ENCODE peak calls at places on chromosome 19, in ten cellular contexts. One of them, this sample, is unnamed.

GRCh38 chr19:39816287-39817048 is 17.5 kb downstream of the DYRK1B start:
- DNase-seq in activated CD8-positive, alpha-beta memory T cell treated with anti-CD3 and anti-CD28 coated beads for 24 hours: no peak
- DNase-seq in epithelial cell of esophagus: no peak
- DNase-seq in stimulated activated CD4-positive, alpha-beta T cell treated with anti-CD3 and anti-CD28 coated beads, Interleukin-1b, Interleukin-23, amount 100 ng/mL, for 24 hours: no peak
- DNase-seq in activated CD8-positive, alpha-beta T cell treated with anti-CD3 and anti-CD28 coated beads for 36 hours: no peak
- DNase-seq in T-helper 17 cell: no peak
- DNase-seq in activated effector memory CD4-positive, alpha-beta T cell treated with Interleukin-2 at 50 U/mL for 16 hours: no peak
- DNase-seq in glutamatergic neuron: no peak
- DNase-seq in myocyte: no peak
- DNase-seq in T-helper 2 cell: no peak
- DNase-seq in this sample: no peak

GRCh38 chr19:56639217-56639616 is 3.7 kb upstream of the SMIM17 start:
- DNase-seq in stimulated activated CD4-positive, alpha-beta T cell treated with anti-CD3 and anti-CD28 coated beads, Interleukin-1b, Interleukin-23, amount 100 ng/mL, for 24 hours: no peak
- DNase-seq in T-helper 17 cell: no peak
- DNase-seq in glutamatergic neuron: no peak
- DNase-seq in activated CD8-positive, alpha-beta memory T cell treated with anti-CD3 and anti-CD28 coated beads for 24 hours: no peak
- DNase-seq in epithelial cell of esophagus: peak
- DNase-seq in activated CD8-positive, alpha-beta T cell treated with anti-CD3 and anti-CD28 coated beads for 36 hours: no peak
- DNase-seq in T-helper 2 cell: no peak
- DNase-seq in activated effector memory CD4-positive, alpha-beta T cell treated with Interleukin-2 at 50 U/mL for 16 hours: no peak
- DNase-seq in myocyte: peak
- DNase-seq in this sample: no peak

GRCh38 chr19:29626386-29626785 is 20.3 kb downstream of the POP4 start:
- DNase-seq in T-helper 17 cell: no peak
- DNase-seq in stimulated activated CD4-positive, alpha-beta T cell treated with anti-CD3 and anti-CD28 coated beads, Interleukin-1b, Interleukin-23, amount 100 ng/mL, for 24 hours: no peak
- DNase-seq in activated CD8-positive, alpha-beta memory T cell treated with anti-CD3 and anti-CD28 coated beads for 24 hours: no peak
- DNase-seq in activated CD8-positive, alpha-beta T cell treated with anti-CD3 and anti-CD28 coated beads for 36 hours: no peak
- DNase-seq in epithelial cell of esophagus: no peak
- DNase-seq in glutamatergic neuron: no peak
- DNase-seq in activated effector memory CD4-positive, alpha-beta T cell treated with Interleukin-2 at 50 U/mL for 16 hours: no peak
- DNase-seq in myocyte: no peak
- DNase-seq in T-helper 2 cell: no peak
- DNase-seq in this sample: no peak

GRCh38 chr19:18650468-18651001 is 13.7 kb downstream of the KLHL26 start:
- DNase-seq in activated CD8-positive, alpha-beta memory T cell treated with anti-CD3 and anti-CD28 coated beads for 24 hours: no peak
- DNase-seq in myocyte: peak
- DNase-seq in glutamatergic neuron: no peak
- DNase-seq in T-helper 2 cell: no peak
- DNase-seq in activated CD8-positive, alpha-beta T cell treated with anti-CD3 and anti-CD28 coated beads for 36 hours: no peak
- DNase-seq in activated effector memory CD4-positive, alpha-beta T cell treated with Interleukin-2 at 50 U/mL for 16 hours: no peak
- DNase-seq in T-helper 17 cell: no peak
- DNase-seq in epithelial cell of esophagus: no peak
- DNase-seq in stimulated activated CD4-positive, alpha-beta T cell treated with anti-CD3 and anti-CD28 coated beads, Interleukin-1b, Interleukin-23, amount 100 ng/mL, for 24 hours: no peak
- DNase-seq in this sample: peak

GRCh38 chr19:2113436-2114211 is 16.9 kb downstream of the IZUMO4 start:
- DNase-seq in T-helper 17 cell: no peak
- DNase-seq in stimulated activated CD4-positive, alpha-beta T cell treated with anti-CD3 and anti-CD28 coated beads, Interleukin-1b, Interleukin-23, amount 100 ng/mL, for 24 hours: no peak
- DNase-seq in myocyte: peak
- DNase-seq in glutamatergic neuron: no peak
- DNase-seq in epithelial cell of esophagus: peak
- DNase-seq in activated CD8-positive, alpha-beta memory T cell treated with anti-CD3 and anti-CD28 coated beads for 24 hours: no peak
- DNase-seq in T-helper 2 cell: no peak
- DNase-seq in activated CD8-positive, alpha-beta T cell treated with anti-CD3 and anti-CD28 coated beads for 36 hours: no peak
- DNase-seq in activated effector memory CD4-positive, alpha-beta T cell treated with Interleukin-2 at 50 U/mL for 16 hours: no peak
- DNase-seq in this sample: no peak

GRCh38 chr19:38070573-38070972 is 153.4 kb downstream of the DPF1 start:
- DNase-seq in activated effector memory CD4-positive, alpha-beta T cell treated with Interleukin-2 at 50 U/mL for 16 hours: no peak
- DNase-seq in activated CD8-positive, alpha-beta T cell treated with anti-CD3 and anti-CD28 coated beads for 36 hours: no peak
- DNase-seq in T-helper 17 cell: no peak
- DNase-seq in epithelial cell of esophagus: peak
- DNase-seq in glutamatergic neuron: no peak
- DNase-seq in activated CD8-positive, alpha-beta memory T cell treated with anti-CD3 and anti-CD28 coated beads for 24 hours: no peak
- DNase-seq in T-helper 2 cell: no peak
- DNase-seq in stimulated activated CD4-positive, alpha-beta T cell treated with anti-CD3 and anti-CD28 coated beads, Interleukin-1b, Interleukin-23, amount 100 ng/mL, for 24 hours: no peak
- DNase-seq in myocyte: no peak
- DNase-seq in this sample: no peak

GRCh38 chr19:45472557-45473365 is 5.0 kb downstream of the FOSB start:
- DNase-seq in T-helper 17 cell: no peak
- DNase-seq in glutamatergic neuron: no peak
- DNase-seq in T-helper 2 cell: no peak
- DNase-seq in myocyte: no peak
- DNase-seq in stimulated activated CD4-positive, alpha-beta T cell treated with anti-CD3 and anti-CD28 coated beads, Interleukin-1b, Interleukin-23, amount 100 ng/mL, for 24 hours: no peak
- DNase-seq in activated CD8-positive, alpha-beta memory T cell treated with anti-CD3 and anti-CD28 coated beads for 24 hours: no peak
- DNase-seq in epithelial cell of esophagus: no peak
- DNase-seq in activated effector memory CD4-positive, alpha-beta T cell treated with Interleukin-2 at 50 U/mL for 16 hours: no peak
- DNase-seq in activated CD8-positive, alpha-beta T cell treated with anti-CD3 and anti-CD28 coated beads for 36 hours: no peak
- DNase-seq in this sample: no peak

GRCh38 chr19:57537953-57538547 is 10.9 kb downstream of the ZNF549 start:
- DNase-seq in T-helper 17 cell: no peak
- DNase-seq in activated effector memory CD4-positive, alpha-beta T cell treated with Interleukin-2 at 50 U/mL for 16 hours: no peak
- DNase-seq in T-helper 2 cell: no peak
- DNase-seq in myocyte: no peak
- DNase-seq in stimulated activated CD4-positive, alpha-beta T cell treated with anti-CD3 and anti-CD28 coated beads, Interleukin-1b, Interleukin-23, amount 100 ng/mL, for 24 hours: no peak
- DNase-seq in activated CD8-positive, alpha-beta T cell treated with anti-CD3 and anti-CD28 coated beads for 36 hours: no peak
- DNase-seq in epithelial cell of esophagus: no peak
- DNase-seq in activated CD8-positive, alpha-beta memory T cell treated with anti-CD3 and anti-CD28 coated beads for 24 hours: no peak
- DNase-seq in glutamatergic neuron: no peak
- DNase-seq in this sample: no peak

GRCh38 chr19:18817574-18817973 is 14.2 kb upstream of the UPF1 start:
- DNase-seq in T-helper 17 cell: no peak
- DNase-seq in activated CD8-positive, alpha-beta memory T cell treated with anti-CD3 and anti-CD28 coated beads for 24 hours: no peak
- DNase-seq in epithelial cell of esophagus: no peak
- DNase-seq in activated CD8-positive, alpha-beta T cell treated with anti-CD3 and anti-CD28 coated beads for 36 hours: no peak
- DNase-seq in glutamatergic neuron: no peak
- DNase-seq in myocyte: no peak
- DNase-seq in T-helper 2 cell: no peak
- DNase-seq in stimulated activated CD4-positive, alpha-beta T cell treated with anti-CD3 and anti-CD28 coated beads, Interleukin-1b, Interleukin-23, amount 100 ng/mL, for 24 hours: no peak
- DNase-seq in activated effector memory CD4-positive, alpha-beta T cell treated with Interleukin-2 at 50 U/mL for 16 hours: no peak
- DNase-seq in this sample: no peak

GRCh38 chr19:39261704-39262103 is 6.5 kb upstream of the IFNL2 start:
- DNase-seq in glutamatergic neuron: no peak
- DNase-seq in activated effector memory CD4-positive, alpha-beta T cell treated with Interleukin-2 at 50 U/mL for 16 hours: no peak
- DNase-seq in activated CD8-positive, alpha-beta T cell treated with anti-CD3 and anti-CD28 coated beads for 36 hours: no peak
- DNase-seq in stimulated activated CD4-positive, alpha-beta T cell treated with anti-CD3 and anti-CD28 coated beads, Interleukin-1b, Interleukin-23, amount 100 ng/mL, for 24 hours: no peak
- DNase-seq in T-helper 17 cell: no peak
- DNase-seq in epithelial cell of esophagus: no peak
- DNase-seq in myocyte: no peak
- DNase-seq in activated CD8-positive, alpha-beta memory T cell treated with anti-CD3 and anti-CD28 coated beads for 24 hours: no peak
- DNase-seq in T-helper 2 cell: no peak
- DNase-seq in this sample: no peak

GRCh38 chr19:1529430-1529816 is 5.5 kb downstream of the PLK5 start:
- DNase-seq in activated CD8-positive, alpha-beta T cell treated with anti-CD3 and anti-CD28 coated beads for 36 hours: no peak
- DNase-seq in glutamatergic neuron: no peak
- DNase-seq in stimulated activated CD4-positive, alpha-beta T cell treated with anti-CD3 and anti-CD28 coated beads, Interleukin-1b, Interleukin-23, amount 100 ng/mL, for 24 hours: no peak
- DNase-seq in epithelial cell of esophagus: no peak
- DNase-seq in myocyte: no peak
- DNase-seq in activated CD8-positive, alpha-beta memory T cell treated with anti-CD3 and anti-CD28 coated beads for 24 hours: no peak
- DNase-seq in T-helper 2 cell: no peak
- DNase-seq in T-helper 17 cell: no peak
- DNase-seq in activated effector memory CD4-positive, alpha-beta T cell treated with Interleukin-2 at 50 U/mL for 16 hours: no peak
- DNase-seq in this sample: no peak

GRCh38 chr19:17847538-17848366 is at the start of gene JAK3:
- DNase-seq in T-helper 17 cell: peak
- DNase-seq in epithelial cell of esophagus: peak
- DNase-seq in activated CD8-positive, alpha-beta T cell treated with anti-CD3 and anti-CD28 coated beads for 36 hours: peak
- DNase-seq in activated CD8-positive, alpha-beta memory T cell treated with anti-CD3 and anti-CD28 coated beads for 24 hours: peak
- DNase-seq in activated effector memory CD4-positive, alpha-beta T cell treated with Interleukin-2 at 50 U/mL for 16 hours: peak
- DNase-seq in myocyte: no peak
- DNase-seq in T-helper 2 cell: peak
- DNase-seq in glutamatergic neuron: peak
- DNase-seq in stimulated activated CD4-positive, alpha-beta T cell treated with anti-CD3 and anti-CD28 coated beads, Interleukin-1b, Interleukin-23, amount 100 ng/mL, for 24 hours: peak
- DNase-seq in this sample: peak

GRCh38 chr19:18290250-18291018 is 9.0 kb upstream of the JUND start:
- DNase-seq in T-helper 2 cell: peak
- DNase-seq in activated effector memory CD4-positive, alpha-beta T cell treated with Interleukin-2 at 50 U/mL for 16 hours: peak
- DNase-seq in epithelial cell of esophagus: no peak
- DNase-seq in myocyte: peak
- DNase-seq in activated CD8-positive, alpha-beta memory T cell treated with anti-CD3 and anti-CD28 coated beads for 24 hours: peak
- DNase-seq in glutamatergic neuron: no peak
- DNase-seq in stimulated activated CD4-positive, alpha-beta T cell treated with anti-CD3 and anti-CD28 coated beads, Interleukin-1b, Interleukin-23, amount 100 ng/mL, for 24 hours: peak
- DNase-seq in T-helper 17 cell: peak
- DNase-seq in activated CD8-positive, alpha-beta T cell treated with anti-CD3 and anti-CD28 coated beads for 36 hours: peak
- DNase-seq in this sample: no peak

GRCh38 chr19:50214699-50215543 is 11.5 kb downstream of the MYH14 start:
- DNase-seq in activated CD8-positive, alpha-beta memory T cell treated with anti-CD3 and anti-CD28 coated beads for 24 hours: no peak
- DNase-seq in T-helper 17 cell: no peak
- DNase-seq in T-helper 2 cell: no peak
- DNase-seq in activated CD8-positive, alpha-beta T cell treated with anti-CD3 and anti-CD28 coated beads for 36 hours: no peak
- DNase-seq in myocyte: no peak
- DNase-seq in glutamatergic neuron: no peak
- DNase-seq in epithelial cell of esophagus: peak
- DNase-seq in stimulated activated CD4-positive, alpha-beta T cell treated with anti-CD3 and anti-CD28 coated beads, Interleukin-1b, Interleukin-23, amount 100 ng/mL, for 24 hours: no peak
- DNase-seq in activated effector memory CD4-positive, alpha-beta T cell treated with Interleukin-2 at 50 U/mL for 16 hours: no peak
- DNase-seq in this sample: no peak

GRCh38 chr19:34480971-34481821 is at the start of gene WTIP:
- DNase-seq in activated CD8-positive, alpha-beta memory T cell treated with anti-CD3 and anti-CD28 coated beads for 24 hours: no peak
- DNase-seq in T-helper 2 cell: no peak
- DNase-seq in activated CD8-positive, alpha-beta T cell treated with anti-CD3 and anti-CD28 coated beads for 36 hours: no peak
- DNase-seq in epithelial cell of esophagus: peak
- DNase-seq in glutamatergic neuron: peak
- DNase-seq in T-helper 17 cell: no peak
- DNase-seq in activated effector memory CD4-positive, alpha-beta T cell treated with Interleukin-2 at 50 U/mL for 16 hours: no peak
- DNase-seq in stimulated activated CD4-positive, alpha-beta T cell treated with anti-CD3 and anti-CD28 coated beads, Interleukin-1b, Interleukin-23, amount 100 ng/mL, for 24 hours: no peak
- DNase-seq in myocyte: peak
- DNase-seq in this sample: peak

GRCh38 chr19:33487901-33488817 is 33.4 kb downstream of the PEPD start:
- DNase-seq in T-helper 17 cell: no peak
- DNase-seq in glutamatergic neuron: peak
- DNase-seq in myocyte: peak
- DNase-seq in T-helper 2 cell: no peak
- DNase-seq in activated CD8-positive, alpha-beta memory T cell treated with anti-CD3 and anti-CD28 coated beads for 24 hours: no peak
- DNase-seq in activated CD8-positive, alpha-beta T cell treated with anti-CD3 and anti-CD28 coated beads for 36 hours: no peak
- DNase-seq in stimulated activated CD4-positive, alpha-beta T cell treated with anti-CD3 and anti-CD28 coated beads, Interleukin-1b, Interleukin-23, amount 100 ng/mL, for 24 hours: no peak
- DNase-seq in epithelial cell of esophagus: no peak
- DNase-seq in activated effector memory CD4-positive, alpha-beta T cell treated with Interleukin-2 at 50 U/mL for 16 hours: no peak
- DNase-seq in this sample: no peak

GRCh38 chr19:35040474-35040825 is 1.1 kb upstream of the HPN start:
- DNase-seq in T-helper 17 cell: no peak
- DNase-seq in activated CD8-positive, alpha-beta T cell treated with anti-CD3 and anti-CD28 coated beads for 36 hours: no peak
- DNase-seq in glutamatergic neuron: no peak
- DNase-seq in activated CD8-positive, alpha-beta memory T cell treated with anti-CD3 and anti-CD28 coated beads for 24 hours: no peak
- DNase-seq in stimulated activated CD4-positive, alpha-beta T cell treated with anti-CD3 and anti-CD28 coated beads, Interleukin-1b, Interleukin-23, amount 100 ng/mL, for 24 hours: no peak
- DNase-seq in activated effector memory CD4-positive, alpha-beta T cell treated with Interleukin-2 at 50 U/mL for 16 hours: no peak
- DNase-seq in epithelial cell of esophagus: no peak
- DNase-seq in myocyte: no peak
- DNase-seq in T-helper 2 cell: no peak
- DNase-seq in this sample: no peak

GRCh38 chr19:38650911-38651584 is 3.6 kb downstream of the ACTN4 start:
- DNase-seq in activated CD8-positive, alpha-beta memory T cell treated with anti-CD3 and anti-CD28 coated beads for 24 hours: no peak
- DNase-seq in glutamatergic neuron: no peak
- DNase-seq in T-helper 17 cell: no peak
- DNase-seq in T-helper 2 cell: no peak
- DNase-seq in myocyte: peak
- DNase-seq in stimulated activated CD4-positive, alpha-beta T cell treated with anti-CD3 and anti-CD28 coated beads, Interleukin-1b, Interleukin-23, amount 100 ng/mL, for 24 hours: no peak
- DNase-seq in activated effector memory CD4-positive, alpha-beta T cell treated with Interleukin-2 at 50 U/mL for 16 hours: no peak
- DNase-seq in epithelial cell of esophagus: peak
- DNase-seq in activated CD8-positive, alpha-beta T cell treated with anti-CD3 and anti-CD28 coated beads for 36 hours: no peak
- DNase-seq in this sample: peak

GRCh38 chr19:11418518-11419506 is at the start of gene RGL3:
- DNase-seq in myocyte: peak
- DNase-seq in stimulated activated CD4-positive, alpha-beta T cell treated with anti-CD3 and anti-CD28 coated beads, Interleukin-1b, Interleukin-23, amount 100 ng/mL, for 24 hours: no peak
- DNase-seq in activated CD8-positive, alpha-beta T cell treated with anti-CD3 and anti-CD28 coated beads for 36 hours: no peak
- DNase-seq in activated effector memory CD4-positive, alpha-beta T cell treated with Interleukin-2 at 50 U/mL for 16 hours: no peak
- DNase-seq in glutamatergic neuron: peak
- DNase-seq in epithelial cell of esophagus: no peak
- DNase-seq in T-helper 17 cell: no peak
- DNase-seq in T-helper 2 cell: no peak
- DNase-seq in activated CD8-positive, alpha-beta memory T cell treated with anti-CD3 and anti-CD28 coated beads for 24 hours: no peak
- DNase-seq in this sample: peak

GRCh38 chr19:48746738-48747575 is at the start of gene IZUMO1:
- DNase-seq in activated effector memory CD4-positive, alpha-beta T cell treated with Interleukin-2 at 50 U/mL for 16 hours: peak
- DNase-seq in myocyte: peak
- DNase-seq in epithelial cell of esophagus: peak
- DNase-seq in glutamatergic neuron: peak
- DNase-seq in stimulated activated CD4-positive, alpha-beta T cell treated with anti-CD3 and anti-CD28 coated beads, Interleukin-1b, Interleukin-23, amount 100 ng/mL, for 24 hours: peak
- DNase-seq in T-helper 2 cell: peak
- DNase-seq in activated CD8-positive, alpha-beta memory T cell treated with anti-CD3 and anti-CD28 coated beads for 24 hours: peak
- DNase-seq in T-helper 17 cell: peak
- DNase-seq in activated CD8-positive, alpha-beta T cell treated with anti-CD3 and anti-CD28 coated beads for 36 hours: peak
- DNase-seq in this sample: peak

GRCh38 chr19:46818812-46819211 is 30.4 kb upstream of the SLC1A5 start:
- DNase-seq in activated CD8-positive, alpha-beta memory T cell treated with anti-CD3 and anti-CD28 coated beads for 24 hours: no peak
- DNase-seq in T-helper 17 cell: no peak
- DNase-seq in activated effector memory CD4-positive, alpha-beta T cell treated with Interleukin-2 at 50 U/mL for 16 hours: no peak
- DNase-seq in stimulated activated CD4-positive, alpha-beta T cell treated with anti-CD3 and anti-CD28 coated beads, Interleukin-1b, Interleukin-23, amount 100 ng/mL, for 24 hours: no peak
- DNase-seq in T-helper 2 cell: no peak
- DNase-seq in activated CD8-positive, alpha-beta T cell treated with anti-CD3 and anti-CD28 coated beads for 36 hours: peak
- DNase-seq in epithelial cell of esophagus: no peak
- DNase-seq in myocyte: no peak
- DNase-seq in glutamatergic neuron: no peak
- DNase-seq in this sample: no peak

GRCh38 chr19:2084993-2085720 is 11.0 kb downstream of the MOB3A start:
- DNase-seq in T-helper 17 cell: peak
- DNase-seq in activated effector memory CD4-positive, alpha-beta T cell treated with Interleukin-2 at 50 U/mL for 16 hours: peak
- DNase-seq in activated CD8-positive, alpha-beta T cell treated with anti-CD3 and anti-CD28 coated beads for 36 hours: peak
- DNase-seq in epithelial cell of esophagus: peak
- DNase-seq in T-helper 2 cell: peak
- DNase-seq in activated CD8-positive, alpha-beta memory T cell treated with anti-CD3 and anti-CD28 coated beads for 24 hours: peak
- DNase-seq in myocyte: no peak
- DNase-seq in stimulated activated CD4-positive, alpha-beta T cell treated with anti-CD3 and anti-CD28 coated beads, Interleukin-1b, Interleukin-23, amount 100 ng/mL, for 24 hours: peak
- DNase-seq in glutamatergic neuron: no peak
- DNase-seq in this sample: peak

GRCh38 chr19:47075941-47076340 is 27.5 kb upstream of the TMEM160 start:
- DNase-seq in activated CD8-positive, alpha-beta T cell treated with anti-CD3 and anti-CD28 coated beads for 36 hours: no peak
- DNase-seq in glutamatergic neuron: no peak
- DNase-seq in activated effector memory CD4-positive, alpha-beta T cell treated with Interleukin-2 at 50 U/mL for 16 hours: no peak
- DNase-seq in myocyte: no peak
- DNase-seq in stimulated activated CD4-positive, alpha-beta T cell treated with anti-CD3 and anti-CD28 coated beads, Interleukin-1b, Interleukin-23, amount 100 ng/mL, for 24 hours: no peak
- DNase-seq in epithelial cell of esophagus: no peak
- DNase-seq in activated CD8-positive, alpha-beta memory T cell treated with anti-CD3 and anti-CD28 coated beads for 24 hours: no peak
- DNase-seq in T-helper 2 cell: no peak
- DNase-seq in T-helper 17 cell: no peak
- DNase-seq in this sample: no peak

GRCh38 chr19:19747357-19748220 is 14.7 kb upstream of the ZNF14 start:
- DNase-seq in myocyte: no peak
- DNase-seq in activated CD8-positive, alpha-beta memory T cell treated with anti-CD3 and anti-CD28 coated beads for 24 hours: no peak
- DNase-seq in activated CD8-positive, alpha-beta T cell treated with anti-CD3 and anti-CD28 coated beads for 36 hours: no peak
- DNase-seq in activated effector memory CD4-positive, alpha-beta T cell treated with Interleukin-2 at 50 U/mL for 16 hours: no peak
- DNase-seq in glutamatergic neuron: no peak
- DNase-seq in T-helper 17 cell: no peak
- DNase-seq in T-helper 2 cell: no peak
- DNase-seq in stimulated activated CD4-positive, alpha-beta T cell treated with anti-CD3 and anti-CD28 coated beads, Interleukin-1b, Interleukin-23, amount 100 ng/mL, for 24 hours: no peak
- DNase-seq in epithelial cell of esophagus: no peak
- DNase-seq in this sample: no peak

GRCh38 chr19:18230941-18231734 is 4.9 kb upstream of the PDE4C start:
- DNase-seq in epithelial cell of esophagus: no peak
- DNase-seq in activated effector memory CD4-positive, alpha-beta T cell treated with Interleukin-2 at 50 U/mL for 16 hours: no peak
- DNase-seq in T-helper 17 cell: no peak
- DNase-seq in activated CD8-positive, alpha-beta T cell treated with anti-CD3 and anti-CD28 coated beads for 36 hours: no peak
- DNase-seq in activated CD8-positive, alpha-beta memory T cell treated with anti-CD3 and anti-CD28 coated beads for 24 hours: no peak
- DNase-seq in T-helper 2 cell: no peak
- DNase-seq in stimulated activated CD4-positive, alpha-beta T cell treated with anti-CD3 and anti-CD28 coated beads, Interleukin-1b, Interleukin-23, amount 100 ng/mL, for 24 hours: no peak
- DNase-seq in myocyte: no peak
- DNase-seq in glutamatergic neuron: no peak
- DNase-seq in this sample: no peak

GRCh38 chr19:48554385-48555091 is 2.6 kb downstream of the SULT2B1 start:
- DNase-seq in T-helper 2 cell: no peak
- DNase-seq in activated effector memory CD4-positive, alpha-beta T cell treated with Interleukin-2 at 50 U/mL for 16 hours: no peak
- DNase-seq in glutamatergic neuron: no peak
- DNase-seq in activated CD8-positive, alpha-beta T cell treated with anti-CD3 and anti-CD28 coated beads for 36 hours: no peak
- DNase-seq in epithelial cell of esophagus: no peak
- DNase-seq in T-helper 17 cell: no peak
- DNase-seq in myocyte: no peak
- DNase-seq in stimulated activated CD4-positive, alpha-beta T cell treated with anti-CD3 and anti-CD28 coated beads, Interleukin-1b, Interleukin-23, amount 100 ng/mL, for 24 hours: no peak
- DNase-seq in activated CD8-positive, alpha-beta memory T cell treated with anti-CD3 and anti-CD28 coated beads for 24 hours: no peak
- DNase-seq in this sample: peak

GRCh38 chr19:42199440-42200115 is 17.9 kb downstream of the DEDD2 start:
- DNase-seq in T-helper 2 cell: no peak
- DNase-seq in activated effector memory CD4-positive, alpha-beta T cell treated with Interleukin-2 at 50 U/mL for 16 hours: peak
- DNase-seq in stimulated activated CD4-positive, alpha-beta T cell treated with anti-CD3 and anti-CD28 coated beads, Interleukin-1b, Interleukin-23, amount 100 ng/mL, for 24 hours: peak
- DNase-seq in activated CD8-positive, alpha-beta memory T cell treated with anti-CD3 and anti-CD28 coated beads for 24 hours: peak
- DNase-seq in myocyte: no peak
- DNase-seq in T-helper 17 cell: no peak
- DNase-seq in activated CD8-positive, alpha-beta T cell treated with anti-CD3 and anti-CD28 coated beads for 36 hours: peak
- DNase-seq in epithelial cell of esophagus: peak
- DNase-seq in glutamatergic neuron: no peak
- DNase-seq in this sample: peak

GRCh38 chr19:31330761-31331160 is 18.5 kb downstream of the TSHZ3 start:
- DNase-seq in glutamatergic neuron: no peak
- DNase-seq in T-helper 17 cell: no peak
- DNase-seq in stimulated activated CD4-positive, alpha-beta T cell treated with anti-CD3 and anti-CD28 coated beads, Interleukin-1b, Interleukin-23, amount 100 ng/mL, for 24 hours: no peak
- DNase-seq in T-helper 2 cell: no peak
- DNase-seq in myocyte: no peak
- DNase-seq in activated CD8-positive, alpha-beta T cell treated with anti-CD3 and anti-CD28 coated beads for 36 hours: no peak
- DNase-seq in epithelial cell of esophagus: peak
- DNase-seq in activated CD8-positive, alpha-beta memory T cell treated with anti-CD3 and anti-CD28 coated beads for 24 hours: no peak
- DNase-seq in activated effector memory CD4-positive, alpha-beta T cell treated with Interleukin-2 at 50 U/mL for 16 hours: no peak
- DNase-seq in this sample: no peak